ENCODE peak calls at places on chromosomes 3 and 15, in ten cellular contexts. R is right cardiac atrium; J is IMR-90; K is H7; M is CD8-positive, alpha-beta memory T cell; Z is dorsolateral prefrontal cortex; B is BE2C; D is Peyer's patch; G is left ventricle myocardium inferior; I is cardiac fibroblast. V is an unnamed sample.

GRCh38 chr15:73265536-73266153 is 103.1 kb downstream of the HCN4 start:
- DNase-seq in R (peak), J (peak), K (peak), M (peak), Z (no peak), B (peak), D (peak), G (no peak), I (peak), V (peak)

GRCh38 chr15:77832874-77833273 is 200.2 kb upstream of the LINGO1 start:
- DNase-seq in R (no peak), J (no peak), K (no peak), M (no peak), Z (no peak), B (no peak), D (no peak), G (no peak), I (no peak), V (no peak)

GRCh38 chr3:16264174-16264707 is 502 bp downstream of the DPH3 start:
- DNase-seq in R (no peak), J (no peak), K (no peak), M (no peak), Z (no peak), B (no peak), D (no peak), G (no peak), I (no peak), V (no peak)

GRCh38 chr15:62798536-62798935 is 244.0 kb upstream of the TPM1 start:
- DNase-seq in R (no peak), J (no peak), K (no peak), M (no peak), Z (no peak), B (peak), D (no peak), G (no peak), I (no peak), V (no peak)

GRCh38 chr3:140767536-140767935 is 89.7 kb downstream of the TRIM42 start:
- DNase-seq in R (no peak), J (no peak), K (no peak), M (no peak), Z (no peak), B (no peak), D (no peak), G (no peak), I (no peak), V (no peak)

GRCh38 chr15:44738340-44738984 is 2.1 kb downstream of the TRIM69 start:
- DNase-seq in R (no peak), J (peak), K (peak), M (no peak), Z (no peak), B (no peak), D (no peak), G (no peak), I (peak), V (peak)

GRCh38 chr15:28915935-28916334 is 30.2 kb downstream of the APBA2 start:
- DNase-seq in R (no peak), J (no peak), K (peak), M (no peak), Z (peak), B (no peak), D (no peak), G (no peak), I (no peak), V (no peak)

GRCh38 chr15:74768771-74769342 is 13.0 kb upstream of the CSK start:
- DNase-seq in R (peak), J (peak), K (peak), M (peak), Z (peak), B (peak), D (peak), G (peak), I (peak), V (peak)

GRCh38 chr15:52649686-52650085 is 29.5 kb downstream of the ATOSA start:
- DNase-seq in R (no peak), J (no peak), K (no peak), M (no peak), Z (no peak), B (no peak), D (no peak), G (no peak), I (peak), V (no peak)

GRCh38 chr15:95284487-95284886 is 1046.0 kb upstream of the NR2F2 start:
- DNase-seq in R (no peak), J (no peak), K (no peak), M (no peak), Z (no peak), B (no peak), D (no peak), G (no peak), I (peak), V (no peak)

GRCh38 chr3:179227349-179227748 is 23.6 kb downstream of the KCNMB3 start:
- DNase-seq in R (no peak), J (peak), K (no peak), M (no peak), Z (no peak), B (no peak), D (no peak), G (no peak), I (no peak), V (peak)

GRCh38 chr3:52798978-52799476 is 4.4 kb downstream of the ITIH3 start:
- DNase-seq in R (no peak), J (no peak), K (peak), M (no peak), Z (no peak), B (peak), D (no peak), G (no peak), I (no peak), V (no peak)

GRCh38 chr3:179148446-179149238 is 485 bp downstream of the PIK3CA start:
- DNase-seq in R (peak), J (peak), K (peak), M (peak), Z (peak), B (peak), D (peak), G (peak), I (peak), V (peak)

GRCh38 chr3:4850211-4850927 is 128.9 kb upstream of the BHLHE40 start:
- DNase-seq in R (no peak), J (no peak), K (no peak), M (no peak), Z (no peak), B (no peak), D (no peak), G (no peak), I (no peak), V (no peak)

GRCh38 chr15:40040293-40040635 is 1.3 kb upstream of the SRP14 start:
- DNase-seq in R (no peak), J (no peak), K (no peak), M (no peak), Z (no peak), B (no peak), D (no peak), G (no peak), I (no peak), V (no peak)
- H3K4me3 ChIP-seq in R (no peak), J (no peak), K (no peak), M (peak), Z (no peak), B (no peak), D (peak), G (peak), I (no peak), V (no peak)

GRCh38 chr3:28577941-28578340 is 229.3 kb upstream of the AZI2 start:
- DNase-seq in R (no peak), J (no peak), K (no peak), M (no peak), Z (no peak), B (no peak), D (no peak), G (no peak), I (no peak), V (no peak)

GRCh38 chr3:28574036-28574435 is 225.4 kb upstream of the AZI2 start:
- DNase-seq in R (no peak), J (no peak), K (no peak), M (no peak), Z (no peak), B (no peak), D (no peak), G (no peak), I (no peak), V (no peak)

GRCh38 chr3:28575748-28576589 is 227.3 kb upstream of the AZI2 start:
- DNase-seq in R (peak), J (no peak), K (peak), M (no peak), Z (no peak), B (peak), D (no peak), G (peak), I (peak), V (no peak)

GRCh38 chr3:28575100-28575747 is 226.6 kb upstream of the AZI2 start:
- DNase-seq in R (peak), J (no peak), K (peak), M (no peak), Z (peak), B (peak), D (no peak), G (peak), I (peak), V (no peak)

DNA sequence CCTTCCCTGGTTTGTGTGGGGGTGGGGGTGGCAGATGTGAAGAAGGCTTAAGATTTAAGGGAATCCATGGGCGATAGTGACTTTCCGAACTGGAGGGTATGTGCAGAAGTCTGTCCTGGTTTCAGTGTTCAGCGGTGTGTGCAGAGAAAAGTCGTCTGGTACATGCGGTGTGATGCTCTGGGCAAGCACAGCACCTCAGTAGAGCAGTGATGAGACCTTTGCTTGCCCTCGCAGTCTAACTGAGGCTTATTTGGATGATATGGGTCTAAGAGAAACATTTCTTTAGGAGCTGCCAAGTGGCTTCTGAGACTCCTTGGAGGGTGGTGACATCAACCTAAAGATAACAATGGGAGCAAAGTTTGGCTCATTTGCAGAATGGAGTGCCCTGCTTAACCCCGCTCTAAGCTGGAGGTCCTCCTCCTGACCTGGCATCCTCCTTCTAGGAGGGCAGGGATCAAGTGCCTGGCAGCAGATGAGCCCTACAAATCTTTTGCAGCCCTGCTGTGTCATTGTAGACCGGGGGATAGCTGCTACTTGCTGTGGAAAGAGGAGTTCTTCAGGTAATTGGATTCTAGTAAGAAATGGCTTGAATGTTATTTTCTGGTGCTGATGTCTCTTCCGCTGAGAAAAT is 228.1 kb upstream of the AZI2 start:
- DNase-seq in R (no peak), J (no peak), K (peak), M (no peak), Z (no peak), B (peak), D (no peak), G (no peak), I (no peak), V (no peak)
- H3K4me3 ChIP-seq in R (peak), J (no peak), K (peak), M (no peak), Z (peak), B (peak), D (peak), G (peak), I (no peak), V (no peak)

GRCh38 chr3:14605070-14605469 is 46.5 kb upstream of the CCDC174 start:
- DNase-seq in R (no peak), J (peak), K (no peak), M (no peak), Z (no peak), B (no peak), D (no peak), G (no peak), I (no peak), V (no peak)

GRCh38 chr3:14601692-14602005 is 49.9 kb upstream of the CCDC174 start:
- DNase-seq in R (no peak), J (no peak), K (no peak), M (no peak), Z (no peak), B (no peak), D (no peak), G (no peak), I (no peak), V (no peak)

GRCh38 chr3:14600856-14601610 is 50.5 kb upstream of the CCDC174 start:
- DNase-seq in R (no peak), J (no peak), K (peak), M (no peak), Z (no peak), B (no peak), D (no peak), G (no peak), I (no peak), V (no peak)

GRCh38 chr3:14602006-14602803 is 49.4 kb upstream of the CCDC174 start:
- DNase-seq in R (no peak), J (no peak), K (peak), M (no peak), Z (no peak), B (no peak), D (no peak), G (no peak), I (no peak), V (no peak)

GRCh38 chr3:14602804-14603644 is 48.5 kb upstream of the CCDC174 start:
- DNase-seq in R (no peak), J (no peak), K (peak), M (no peak), Z (no peak), B (peak), D (no peak), G (no peak), I (no peak), V (no peak)
- H3K4me3 ChIP-seq in R (peak), J (no peak), K (peak), M (no peak), Z (peak), B (peak), D (peak), G (peak), I (no peak), V (no peak)

GRCh38 chr3:130091958-130092357 is 10.3 kb downstream of the ALG1L2 start:
- DNase-seq in R (no peak), J (no peak), K (no peak), M (no peak), Z (no peak), B (no peak), D (no peak), G (no peak), I (no peak), V (no peak)

GRCh38 chr3:130088061-130088460 is 6.4 kb downstream of the ALG1L2 start:
- DNase-seq in R (no peak), J (no peak), K (no peak), M (no peak), Z (no peak), B (no peak), D (no peak), G (no peak), I (no peak), V (no peak)

DNA sequence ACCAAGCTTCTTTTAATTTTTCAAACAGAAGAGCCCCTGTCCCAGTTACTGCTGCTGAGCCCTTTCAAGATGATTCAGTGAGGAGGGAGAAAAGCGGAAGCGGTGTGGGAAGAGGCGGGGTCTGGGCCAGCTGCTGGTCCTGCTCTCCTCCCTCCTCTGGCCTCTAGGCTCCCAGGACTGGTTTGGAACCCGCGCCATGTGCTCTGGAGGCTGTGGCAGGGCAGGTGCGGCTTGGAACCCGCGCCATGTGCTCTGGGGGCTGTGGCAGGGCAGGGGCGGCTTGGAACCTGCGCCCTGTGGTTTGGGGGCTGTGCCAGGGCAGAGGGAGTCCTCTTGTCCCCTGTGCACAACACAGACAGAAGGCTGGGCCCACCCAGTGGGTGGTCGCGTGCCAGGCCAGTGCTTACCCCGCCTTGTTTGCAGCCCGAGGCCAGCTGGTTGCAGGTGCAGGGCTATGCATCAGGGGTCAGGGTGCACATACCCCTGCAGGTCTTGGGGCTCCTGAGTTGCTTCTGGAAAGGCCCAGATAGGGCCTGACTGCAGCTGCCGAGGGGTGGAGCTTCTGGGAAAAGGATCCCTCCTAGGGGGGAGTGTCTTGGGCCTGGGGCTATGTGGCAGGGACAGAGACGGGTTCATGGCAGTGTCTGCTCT is 12.2 kb downstream of the ALG1L2 start:
- DNase-seq in R (peak), J (no peak), K (peak), M (no peak), Z (no peak), B (peak), D (peak), G (no peak), I (no peak), V (no peak)
- H3K4me3 ChIP-seq in R (no peak), J (no peak), K (no peak), M (no peak), Z (no peak), B (no peak), D (peak), G (no peak), I (no peak), V (no peak)

DNA sequence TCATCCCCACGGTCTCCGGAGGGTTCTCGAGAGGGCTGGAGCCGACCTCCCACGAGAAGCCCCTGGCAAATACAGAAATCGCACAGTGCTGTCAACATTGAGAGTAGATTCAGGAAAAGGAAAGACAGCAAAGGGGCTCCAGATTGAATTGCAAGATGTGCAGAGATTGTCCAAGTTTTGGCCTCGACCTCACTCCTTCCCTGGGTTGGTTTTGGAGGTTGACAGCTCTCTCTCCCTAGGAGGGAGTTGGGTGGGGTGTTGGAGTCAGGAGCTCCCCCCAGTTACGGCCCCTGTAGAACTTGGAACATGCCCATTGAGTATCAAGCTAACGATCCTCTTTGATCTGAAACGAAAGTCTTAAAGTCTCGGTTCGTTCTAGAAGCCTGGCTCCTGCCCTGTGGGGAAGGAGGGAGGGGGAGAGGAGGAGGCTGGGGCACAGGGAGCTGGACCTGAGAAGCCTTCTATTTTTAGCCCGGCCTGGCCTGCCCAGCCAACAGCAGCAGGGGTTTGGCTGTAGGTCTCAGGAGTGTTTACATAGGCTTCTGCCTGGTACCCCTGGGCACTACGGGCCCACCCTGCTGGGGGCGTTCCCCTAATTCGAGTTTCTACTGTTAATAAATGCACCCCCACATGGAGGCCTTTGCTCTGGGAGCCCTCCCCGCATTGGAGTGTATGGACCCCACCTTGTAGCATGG is 672 bp upstream of the KY start:
- DNase-seq in R (peak), J (peak), K (peak), M (no peak), Z (no peak), B (no peak), D (no peak), G (peak), I (peak), V (peak)
- H3K4me3 ChIP-seq in R (peak), J (peak), K (peak), M (no peak), Z (peak), B (peak), D (peak), G (peak), I (peak), V (peak)

GRCh38 chr15:85318048-85318731 is 62.2 kb upstream of the AKAP13 start:
- DNase-seq in R (no peak), J (peak), K (no peak), M (no peak), Z (no peak), B (no peak), D (peak), G (no peak), I (peak), V (peak)
- H3K4me3 ChIP-seq in R (no peak), J (no peak), K (no peak), M (no peak), Z (no peak), B (no peak), D (no peak), G (no peak), I (no peak), V (no peak)

DNA sequence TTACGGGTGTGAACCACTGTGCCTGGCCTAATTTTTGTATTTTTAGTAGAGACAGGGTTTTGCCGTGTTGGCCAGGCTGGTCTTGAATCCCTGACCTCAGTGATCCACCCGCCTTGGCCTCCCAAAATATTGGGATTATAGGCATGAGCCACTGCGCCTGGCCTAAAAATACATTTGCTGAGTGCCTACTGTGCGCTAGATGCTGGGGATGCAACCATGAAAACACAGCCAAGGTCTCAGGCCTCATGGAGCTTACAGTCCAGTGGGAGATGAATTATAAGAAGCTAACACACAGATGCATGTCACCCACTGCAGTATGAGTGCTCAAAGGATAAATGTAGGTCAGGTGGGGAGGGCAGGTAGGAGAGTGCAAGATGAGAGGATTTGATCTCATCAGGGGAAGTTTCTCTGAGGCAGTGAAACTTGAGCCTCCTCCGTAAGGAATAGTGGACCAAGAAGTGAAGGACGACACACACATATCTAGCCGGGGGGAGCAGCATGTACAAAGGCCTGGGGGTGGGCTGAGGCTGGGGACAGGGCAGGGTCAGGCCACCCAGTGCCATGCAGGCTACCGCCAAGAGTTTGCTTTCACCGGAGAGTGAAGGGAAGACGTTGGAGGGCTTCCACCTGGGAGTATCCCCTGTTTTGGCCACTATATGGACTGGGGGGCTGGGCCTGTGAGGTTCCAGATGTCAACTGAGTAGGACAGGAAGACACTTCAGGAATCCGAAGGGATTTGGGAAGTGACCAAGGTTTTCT is 24.3 kb downstream of the IRAK2 start:
- DNase-seq in R (no peak), J (no peak), K (no peak), M (no peak), Z (no peak), B (no peak), D (no peak), G (no peak), I (no peak), V (no peak)
- H3K4me3 ChIP-seq in R (no peak), J (no peak), K (no peak), M (peak), Z (no peak), B (no peak), D (no peak), G (no peak), I (no peak), V (no peak)